ENCODE peak calls at places on chromosomes 12 and 14, in ten cellular contexts. One of them, this sample, is unnamed.

GRCh38 chr12:23954332-23954731 is 4.9 kb upstream of the SOX5 start:
- DNase-seq in mammary epithelial cell: no peak
- DNase-seq in HCT116: no peak
- DNase-seq in neural progenitor cell: no peak
- DNase-seq in HepG2: no peak
- DNase-seq in endothelial cell: no peak
- DNase-seq in fibroblast of pulmonary artery: peak
- DNase-seq in WTC11: no peak
- DNase-seq in GM12865: no peak
- DNase-seq in iPS DF 6.9: no peak
- DNase-seq in this sample: no peak

GRCh38 chr12:6180300-6181051 is 19.7 kb upstream of the CD9 start:
- DNase-seq in mammary epithelial cell: peak
- DNase-seq in HCT116: peak
- DNase-seq in neural progenitor cell: no peak
- DNase-seq in HepG2: peak
- DNase-seq in endothelial cell: no peak
- DNase-seq in fibroblast of pulmonary artery: peak
- DNase-seq in WTC11: no peak
- DNase-seq in GM12865: no peak
- DNase-seq in iPS DF 6.9: no peak
- DNase-seq in this sample: peak

GRCh38 chr12:102379346-102379745 is 101.0 kb downstream of the IGF1 start:
- DNase-seq in mammary epithelial cell: no peak
- DNase-seq in HCT116: no peak
- DNase-seq in neural progenitor cell: no peak
- DNase-seq in HepG2: no peak
- DNase-seq in endothelial cell: no peak
- DNase-seq in fibroblast of pulmonary artery: no peak
- DNase-seq in WTC11: no peak
- DNase-seq in GM12865: no peak
- DNase-seq in iPS DF 6.9: no peak
- DNase-seq in this sample: no peak

GRCh38 chr14:33693237-33693636 is 257.6 kb downstream of the EGLN3 start:
- DNase-seq in mammary epithelial cell: no peak
- DNase-seq in HCT116: no peak
- DNase-seq in neural progenitor cell: no peak
- DNase-seq in HepG2: no peak
- DNase-seq in endothelial cell: no peak
- DNase-seq in fibroblast of pulmonary artery: no peak
- DNase-seq in WTC11: no peak
- DNase-seq in GM12865: no peak
- DNase-seq in iPS DF 6.9: no peak
- DNase-seq in this sample: no peak

GRCh38 chr14:92352158-92352985 is 29.4 kb downstream of the SLC24A4 start:
- DNase-seq in mammary epithelial cell: peak
- DNase-seq in HCT116: peak
- DNase-seq in neural progenitor cell: peak
- DNase-seq in HepG2: peak
- DNase-seq in endothelial cell: peak
- DNase-seq in fibroblast of pulmonary artery: peak
- DNase-seq in WTC11: peak
- DNase-seq in GM12865: peak
- DNase-seq in iPS DF 6.9: peak
- DNase-seq in this sample: peak

GRCh38 chr14:74426202-74426582 is at the start of gene SYNDIG1L:
- DNase-seq in mammary epithelial cell: no peak
- DNase-seq in HCT116: no peak
- DNase-seq in neural progenitor cell: no peak
- DNase-seq in HepG2: no peak
- DNase-seq in endothelial cell: no peak
- DNase-seq in fibroblast of pulmonary artery: no peak
- DNase-seq in WTC11: no peak
- DNase-seq in GM12865: no peak
- DNase-seq in iPS DF 6.9: no peak
- DNase-seq in this sample: no peak

GRCh38 chr14:70359076-70359424 is 433 bp downstream of the COX16 start:
- DNase-seq in mammary epithelial cell: no peak
- DNase-seq in HCT116: no peak
- DNase-seq in neural progenitor cell: no peak
- DNase-seq in HepG2: no peak
- DNase-seq in endothelial cell: no peak
- DNase-seq in fibroblast of pulmonary artery: no peak
- DNase-seq in WTC11: no peak
- DNase-seq in GM12865: no peak
- DNase-seq in iPS DF 6.9: no peak
- DNase-seq in this sample: peak

GRCh38 chr14:103629503-103630121 is 601 bp downstream of the KLC1 start:
- DNase-seq in mammary epithelial cell: peak
- DNase-seq in HCT116: no peak
- DNase-seq in neural progenitor cell: peak
- DNase-seq in HepG2: no peak
- DNase-seq in endothelial cell: peak
- DNase-seq in fibroblast of pulmonary artery: no peak
- DNase-seq in WTC11: peak
- DNase-seq in GM12865: peak
- DNase-seq in iPS DF 6.9: no peak
- DNase-seq in this sample: no peak

GRCh38 chr12:90098132-90098779 is 389.6 kb upstream of the ATP2B1 start:
- DNase-seq in mammary epithelial cell: no peak
- DNase-seq in HCT116: no peak
- DNase-seq in neural progenitor cell: peak
- DNase-seq in HepG2: no peak
- DNase-seq in endothelial cell: no peak
- DNase-seq in fibroblast of pulmonary artery: no peak
- DNase-seq in WTC11: no peak
- DNase-seq in GM12865: no peak
- DNase-seq in iPS DF 6.9: no peak
- DNase-seq in this sample: no peak

GRCh38 chr12:125549171-125549570 is 483.9 kb downstream of the AACS start:
- DNase-seq in mammary epithelial cell: no peak
- DNase-seq in HCT116: no peak
- DNase-seq in neural progenitor cell: no peak
- DNase-seq in HepG2: no peak
- DNase-seq in endothelial cell: no peak
- DNase-seq in fibroblast of pulmonary artery: no peak
- DNase-seq in WTC11: no peak
- DNase-seq in GM12865: no peak
- DNase-seq in iPS DF 6.9: no peak
- DNase-seq in this sample: no peak

GRCh38 chr12:56723889-56724659 is 1.0 kb downstream of the NACA start:
- DNase-seq in mammary epithelial cell: peak
- DNase-seq in HCT116: no peak
- DNase-seq in neural progenitor cell: peak
- DNase-seq in HepG2: peak
- DNase-seq in endothelial cell: no peak
- DNase-seq in fibroblast of pulmonary artery: peak
- DNase-seq in WTC11: no peak
- DNase-seq in GM12865: peak
- DNase-seq in iPS DF 6.9: no peak
- DNase-seq in this sample: peak

GRCh38 chr14:40616579-40616978 is 990.1 kb upstream of the LRFN5 start:
- DNase-seq in mammary epithelial cell: no peak
- DNase-seq in HCT116: no peak
- DNase-seq in neural progenitor cell: no peak
- DNase-seq in HepG2: no peak
- DNase-seq in endothelial cell: no peak
- DNase-seq in fibroblast of pulmonary artery: no peak
- DNase-seq in WTC11: no peak
- DNase-seq in GM12865: no peak
- DNase-seq in iPS DF 6.9: no peak
- DNase-seq in this sample: no peak

GRCh38 chr14:68894802-68895201 is 84.3 kb downstream of the ACTN1 start:
- DNase-seq in mammary epithelial cell: peak
- DNase-seq in HCT116: no peak
- DNase-seq in neural progenitor cell: no peak
- DNase-seq in HepG2: no peak
- DNase-seq in endothelial cell: no peak
- DNase-seq in fibroblast of pulmonary artery: peak
- DNase-seq in WTC11: no peak
- DNase-seq in GM12865: no peak
- DNase-seq in iPS DF 6.9: no peak
- DNase-seq in this sample: no peak

GRCh38 chr12:112900298-112901145 is 6.2 kb upstream of the OAS1 start:
- DNase-seq in mammary epithelial cell: peak
- DNase-seq in HCT116: peak
- DNase-seq in neural progenitor cell: peak
- DNase-seq in HepG2: peak
- DNase-seq in endothelial cell: peak
- DNase-seq in fibroblast of pulmonary artery: peak
- DNase-seq in WTC11: peak
- DNase-seq in GM12865: peak
- DNase-seq in iPS DF 6.9: peak
- DNase-seq in this sample: peak

GRCh38 chr14:72518809-72519377 is 375.0 kb downstream of the DPF3 start:
- DNase-seq in mammary epithelial cell: no peak
- DNase-seq in HCT116: no peak
- DNase-seq in neural progenitor cell: no peak
- DNase-seq in HepG2: no peak
- DNase-seq in endothelial cell: no peak
- DNase-seq in fibroblast of pulmonary artery: no peak
- DNase-seq in WTC11: no peak
- DNase-seq in GM12865: peak
- DNase-seq in iPS DF 6.9: no peak
- DNase-seq in this sample: no peak

GRCh38 chr14:102525213-102526143 is 15.9 kb upstream of the ANKRD9 start:
- DNase-seq in mammary epithelial cell: peak
- DNase-seq in HCT116: peak
- DNase-seq in neural progenitor cell: no peak
- DNase-seq in HepG2: peak
- DNase-seq in endothelial cell: no peak
- DNase-seq in fibroblast of pulmonary artery: peak
- DNase-seq in WTC11: no peak
- DNase-seq in GM12865: peak
- DNase-seq in iPS DF 6.9: no peak
- DNase-seq in this sample: peak

GRCh38 chr12:66709444-66709773 is 30.5 kb upstream of the GRIP1 start:
- DNase-seq in mammary epithelial cell: no peak
- DNase-seq in HCT116: no peak
- DNase-seq in neural progenitor cell: no peak
- DNase-seq in HepG2: no peak
- DNase-seq in endothelial cell: no peak
- DNase-seq in fibroblast of pulmonary artery: no peak
- DNase-seq in WTC11: no peak
- DNase-seq in GM12865: no peak
- DNase-seq in iPS DF 6.9: no peak
- DNase-seq in this sample: no peak

GRCh38 chr14:51880810-51881580 is 20.6 kb downstream of the GNG2 start:
- DNase-seq in mammary epithelial cell: no peak
- DNase-seq in HCT116: no peak
- DNase-seq in neural progenitor cell: no peak
- DNase-seq in HepG2: no peak
- DNase-seq in endothelial cell: no peak
- DNase-seq in fibroblast of pulmonary artery: peak
- DNase-seq in WTC11: no peak
- DNase-seq in GM12865: peak
- DNase-seq in iPS DF 6.9: no peak
- DNase-seq in this sample: no peak